ENCODE peak calls at places on chromosomes 3 and 15, in nine cellular contexts. R is AG20443; J is activated CD4-positive, alpha-beta T cell treated with anti-CD3 and anti-CD28 coated beads, Interleukin-2, amount 50 U/mL, for 1 hour; A is activated naive CD8-positive, alpha-beta T cell treated with anti-CD3 and anti-CD28 coated beads, Interleukin-2, amount 50 U/mL, for 24 hours; E is small intestine; L is stimulated activated naive CD4-positive, alpha-beta T cell treated with Interleukin-2 at 50 U/mL for 16 hours; V is lung microvascular endothelial cell; U is AG09319; I is stimulated activated CD4-positive, alpha-beta T cell treated with anti-CD3 and anti-CD28 coated beads, Interleukin-1b, Interleukin-23, amount 100 ng/mL, for 4 hours. M is an unnamed sample.

GRCh38 chr15:82663186-82663600 is 16.0 kb upstream of the CPEB1 start:
- DNase-seq in R (peak), J (peak), A (peak), E (peak), L (peak), V (peak), U (no peak), I (peak), M (peak)

GRCh38 chr3:186935133-186935532 is 4.8 kb downstream of the ST6GAL1 start:
- DNase-seq in R (no peak), J (no peak), A (no peak), E (no peak), L (no peak), V (no peak), U (no peak), I (no peak), M (no peak)

GRCh38 chr3:111809196-111809595 is 49.9 kb upstream of the PHLDB2 start:
- DNase-seq in R (peak), J (no peak), A (no peak), E (no peak), L (no peak), V (no peak), U (no peak), I (no peak), M (no peak)

GRCh38 chr3:152853196-152853595 is 18.3 kb downstream of the P2RY1 start:
- DNase-seq in R (no peak), J (no peak), A (no peak), E (no peak), L (no peak), V (no peak), U (no peak), I (no peak), M (no peak)

GRCh38 chr15:65383991-65384390 is 6.2 kb upstream of the IGDCC3 start:
- DNase-seq in R (no peak), J (no peak), A (no peak), E (no peak), L (no peak), V (no peak), U (no peak), I (no peak), M (no peak)

GRCh38 chr15:68586274-68586961 is 7.6 kb downstream of the CORO2B start:
- DNase-seq in R (peak), J (no peak), A (no peak), E (no peak), L (no peak), V (peak), U (no peak), I (no peak), M (peak)

GRCh38 chr3:136893848-136894443 is 31.9 kb downstream of the NCK1 start:
- DNase-seq in R (peak), J (no peak), A (no peak), E (no peak), L (no peak), V (peak), U (peak), I (no peak), M (peak)

GRCh38 chr3:182565916-182566524 is 227.3 kb upstream of the ATP11B start:
- DNase-seq in R (no peak), J (no peak), A (no peak), E (no peak), L (no peak), V (no peak), U (no peak), I (no peak), M (no peak)

GRCh38 chr15:95919460-95919859 is 411.0 kb upstream of the NR2F2 start:
- DNase-seq in R (no peak), J (no peak), A (no peak), E (no peak), L (no peak), V (no peak), U (no peak), I (no peak), M (no peak)

GRCh38 chr3:157700405-157700804 is 197.2 kb upstream of the VEPH1 start:
- DNase-seq in R (no peak), J (no peak), A (no peak), E (no peak), L (no peak), V (no peak), U (no peak), I (no peak), M (no peak)

GRCh38 chr15:93121994-93122910 is 33.2 kb upstream of the RGMA start:
- DNase-seq in R (peak), J (no peak), A (no peak), E (no peak), L (no peak), V (no peak), U (no peak), I (no peak), M (no peak)

GRCh38 chr3:133944181-133944580 is 48.5 kb upstream of the RAB6B start:
- DNase-seq in R (peak), J (no peak), A (no peak), E (peak), L (no peak), V (peak), U (no peak), I (no peak), M (no peak)

GRCh38 chr15:57398336-57398735 is 22.0 kb downstream of the CGNL1 start:
- DNase-seq in R (no peak), J (no peak), A (no peak), E (no peak), L (no peak), V (peak), U (no peak), I (no peak), M (no peak)

GRCh38 chr15:94297543-94297942 is 66.2 kb downstream of the MCTP2 start:
- DNase-seq in R (no peak), J (no peak), A (no peak), E (peak), L (no peak), V (no peak), U (no peak), I (no peak), M (no peak)

GRCh38 chr3:39935261-39935660 is 125.9 kb downstream of the MYRIP start:
- DNase-seq in R (no peak), J (no peak), A (no peak), E (no peak), L (no peak), V (peak), U (no peak), I (no peak), M (no peak)

GRCh38 chr15:73965094-73965729 is 26.9 kb downstream of the STOML1 start:
- DNase-seq in R (peak), J (no peak), A (peak), E (no peak), L (peak), V (no peak), U (no peak), I (peak), M (no peak)

GRCh38 chr3:52118156-52118875 is 35.9 kb downstream of the POC1A start:
- DNase-seq in R (no peak), J (no peak), A (no peak), E (no peak), L (no peak), V (no peak), U (no peak), I (no peak), M (no peak)